ENCODE peak calls at places on chromosomes 7 and 10, in seven cellular contexts. Z is A549, A is lower leg skin, M is H1, G is adrenal gland, K is Peyer's patch, P is gastrocnemius medialis. S is an unnamed sample.

GRCh38 chr7:34191766-34192550 is 286.6 kb downstream of the BMPER start:
- DNase-seq in M (no peak), G (no peak), K (no peak), Z (no peak), A (no peak), P (no peak), S (no peak)

GRCh38 chr10:84026821-84027257 is 112.5 kb upstream of the GHITM start:
- DNase-seq in G (no peak), A (no peak), M (no peak), K (no peak), P (no peak), Z (peak; percentile 14), S (no peak)

GRCh38 chr7:82156168-82156567 is 287.4 kb downstream of the CACNA2D1 start:
- DNase-seq in Z (peak; percentile 23), G (no peak), M (no peak), P (no peak), A (no peak), K (no peak), S (no peak)

GRCh38 chr10:24891823-24892222 is 60.6 kb downstream of the PRTFDC1 start:
- DNase-seq in P (no peak), M (no peak), G (no peak), A (no peak), K (no peak), Z (peak; percentile 46), S (no peak)

GRCh38 chr7:80413395-80413955 is 98.4 kb downstream of the GNAT3 start:
- DNase-seq in M (no peak), Z (no peak), K (no peak), A (no peak), G (no peak), P (no peak), S (no peak)

GRCh38 chr7:133650487-133651292 is 397.8 kb downstream of the EXOC4 start:
- DNase-seq in K (no peak), M (no peak), P (no peak), G (no peak), A (no peak), Z (no peak), S (no peak)

GRCh38 chr10:132233501-132234075 is 46.8 kb downstream of the DPYSL4 start:
- DNase-seq in P (no peak), A (no peak), M (no peak), K (no peak), Z (no peak), G (no peak), S (no peak)

GRCh38 chr7:34823650-34824258 is 165.7 kb downstream of the NPSR1 start:
- DNase-seq in Z (peak; percentile 56), K (no peak), A (peak; percentile 83), G (peak; percentile 69), M (no peak), P (no peak), S (peak; percentile 49)

GRCh38 chr7:30596721-30597120 is 2.0 kb downstream of the GARS1 start:
- DNase-seq in Z (no peak), P (no peak), A (no peak), K (no peak), M (no peak), G (no peak), S (no peak)

GRCh38 chr10:64316833-64317232 is 795.6 kb downstream of the REEP3 start:
- DNase-seq in A (no peak), Z (no peak), P (no peak), G (no peak), M (no peak), K (no peak), S (no peak)

GRCh38 chr10:130254168-130255061 is 118.2 kb downstream of the GLRX3 start:
- DNase-seq in K (no peak), G (no peak), M (no peak), P (no peak), A (peak; percentile 67), Z (no peak), S (no peak)

GRCh38 chr7:100008525-100008924 is 6.9 kb upstream of the ZKSCAN1 start:
- DNase-seq in Z (no peak), G (no peak), P (no peak), A (no peak), K (peak; percentile 68), M (no peak), S (no peak)

GRCh38 chr7:123871998-123872867 is 27.3 kb downstream of the HYAL4 start:
- DNase-seq in Z (peak; percentile 73), K (peak; percentile 54), A (no peak), P (peak; percentile 19), G (peak; percentile 55), M (peak; percentile 21), S (peak; percentile 4)

GRCh38 chr10:44752451-44753441 is 158.4 kb upstream of the TMEM72 start:
- DNase-seq in M (no peak), Z (peak; percentile 11), G (peak; percentile 23), P (no peak), K (no peak), A (peak; percentile 28), S (peak; percentile 14)

GRCh38 chr10:90222372-90222771 is 521.0 kb downstream of the KIF20B start:
- DNase-seq in M (no peak), A (no peak), K (no peak), G (no peak), P (no peak), Z (no peak), S (peak; percentile 7)

GRCh38 chr7:136911362-136911761 is 42.9 kb downstream of the CHRM2 start:
- DNase-seq in M (no peak), Z (peak; percentile 1), K (no peak), G (no peak), A (no peak), P (no peak), S (no peak)

GRCh38 chr7:74627699-74628411 is 29.7 kb upstream of the GTF2I start:
- DNase-seq in M (no peak), P (no peak), Z (no peak), G (peak; percentile 94), K (peak; percentile 67), A (no peak), S (no peak)

GRCh38 chr10:122449153-122449552 is 5.3 kb upstream of the ARMS2 start:
- DNase-seq in K (no peak), A (no peak), P (no peak), Z (no peak), M (no peak), G (no peak), S (no peak)

GRCh38 chr7:122691569-122692235 is 7.2 kb downstream of the RNF133 start:
- DNase-seq in Z (no peak), P (no peak), M (no peak), G (no peak), K (no peak), A (no peak), S (no peak)

GRCh38 chr7:159107052-159107892 is 37.4 kb downstream of the VIPR2 start:
- DNase-seq in K (peak; percentile 32), M (no peak), A (no peak), Z (no peak), P (no peak), G (no peak), S (no peak)

GRCh38 chr10:130399425-130399950 is 263.3 kb downstream of the GLRX3 start:
- DNase-seq in G (no peak), M (no peak), K (no peak), A (peak; percentile 82), Z (no peak), P (no peak), S (no peak)

GRCh38 chr10:127852456-127852855 is 40.3 kb downstream of the CLRN3 start:
- DNase-seq in Z (no peak), K (no peak), G (no peak), A (peak; percentile 58), P (no peak), M (no peak), S (no peak)

GRCh38 chr10:80771902-80772555 is 234.3 kb downstream of the SH2D4B start:
- DNase-seq in K (no peak), G (no peak), P (no peak), A (no peak), M (no peak), Z (no peak), S (no peak)

GRCh38 chr7:26686448-26686981 is 177.9 kb downstream of the SKAP2 start:
- DNase-seq in M (peak; percentile 19), Z (peak; percentile 54), K (no peak), G (peak; percentile 41), A (no peak), P (no peak), S (no peak)

DNA sequence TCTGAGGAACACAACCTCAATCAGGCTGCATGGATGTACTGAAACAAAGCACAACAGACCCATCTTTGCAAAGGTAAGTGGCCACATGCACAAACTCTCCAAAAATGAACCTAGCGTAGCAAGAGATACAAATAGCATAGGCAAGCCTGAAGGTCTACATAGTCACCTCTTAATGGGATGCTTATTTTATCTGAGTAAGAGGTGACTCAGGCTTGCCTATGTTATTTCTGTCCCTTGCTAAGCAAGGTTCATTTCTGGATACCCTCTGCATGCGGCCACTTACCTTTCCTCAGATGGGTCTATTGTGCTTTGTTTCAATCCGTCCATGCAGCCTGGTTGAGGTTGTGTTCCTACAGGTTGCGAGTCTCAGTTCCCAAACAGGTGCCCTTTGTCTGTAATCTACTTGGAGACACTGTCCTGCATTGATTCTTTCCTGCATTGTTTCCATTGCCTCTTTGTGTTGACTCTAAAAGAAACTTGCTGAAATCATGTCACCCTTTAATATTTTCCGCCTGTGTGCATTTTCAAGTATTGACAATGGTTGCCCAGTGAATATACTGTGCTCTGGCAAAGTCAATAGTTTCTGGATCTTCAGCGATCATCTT is 291.8 kb upstream of the LYZL1 start:
- DNase-seq in P (no peak), Z (no peak), M (no peak), G (no peak), A (no peak), K (no peak), S (no peak)
- TF ChIP-seq POLR2A in P (no peak), Z (no peak), M (no peak), G (no peak), A (no peak), K (no peak), S (no peak)

GRCh38 chr7:284762-285722 is 4.9 kb upstream of the FOXL3 start:
- DNase-seq in G (no peak), K (peak; percentile 70), P (no peak), M (no peak), Z (no peak), A (no peak), S (no peak)
- TF ChIP-seq POLR2A in G (no peak), K (peak; percentile 46), P (no peak), M (no peak), Z (no peak), A (no peak), S (no peak)

GRCh38 chr10:92691591-92692084 is 1.9 kb downstream of the HHEX start:
- DNase-seq in A (peak; percentile 90), G (peak; percentile 61), Z (no peak), P (peak; percentile 20), K (no peak), M (no peak), S (no peak)
- TF ChIP-seq POLR2A in A (no peak), G (no peak), Z (no peak), P (peak; percentile 36), K (no peak), M (no peak), S (no peak)

DNA sequence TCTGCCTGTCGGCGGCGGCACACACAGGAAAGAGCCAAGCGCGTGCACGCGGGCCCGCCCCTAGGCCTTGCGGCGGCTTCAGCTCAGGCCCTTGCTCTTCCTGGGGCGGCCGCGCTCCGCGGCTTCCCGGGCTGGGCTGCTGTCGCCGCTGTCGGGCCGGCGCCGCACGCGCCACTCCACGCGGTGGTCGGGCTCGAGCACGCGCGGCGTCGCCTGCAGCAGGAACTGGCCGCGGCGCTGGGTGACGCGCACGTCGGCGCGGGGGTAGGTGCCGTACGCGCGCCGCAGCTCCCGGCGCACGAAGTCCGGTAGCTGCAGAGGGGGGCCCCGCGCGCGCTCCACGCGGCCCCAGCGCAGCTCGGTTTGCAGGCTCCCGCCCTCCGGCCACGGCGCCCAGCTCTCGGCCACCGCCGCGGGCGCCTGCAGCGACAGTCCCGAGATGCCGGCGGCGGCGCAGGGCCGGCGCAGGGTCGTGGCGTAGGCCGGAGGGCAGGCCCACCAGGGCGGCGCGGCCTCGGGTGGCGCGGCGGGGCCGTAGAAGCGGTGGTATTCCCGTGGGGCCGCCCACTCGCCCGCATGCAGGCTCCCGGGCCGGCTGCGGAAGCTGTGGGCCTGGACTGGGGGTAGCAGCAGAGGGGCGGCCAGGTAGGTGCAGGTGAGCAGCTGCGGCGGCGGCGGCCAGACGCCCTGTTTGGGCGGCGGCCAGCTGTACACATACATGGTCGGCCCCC is 804 bp downstream of the C10orf95 start:
- DNase-seq in Z (peak; percentile 79), A (peak; percentile 94), K (peak; percentile 91), P (peak; percentile 42), G (peak; percentile 82), M (no peak), S (peak; percentile 79)
- TF ChIP-seq POLR2A in Z (peak; percentile 75), A (no peak), K (peak; percentile 64), P (peak; percentile 59), G (peak; percentile 41), M (no peak), S (peak; percentile 78)

S was measured in H54.